ENCODE peak calls at places on chromosomes 6 and 20, in eight cellular contexts. O is GM23248; K is iPS-NIHi11; C is OCI-LY7; F is epithelial cell of esophagus; E is prostate gland; W is activated CD4-positive, alpha-beta T cell treated with anti-CD3 and anti-CD28 coated beads for 48 hours; D is fibroblast of pulmonary artery. M is an unnamed sample.

GRCh38 chr20:22578221-22579118 is 5.9 kb downstream of the FOXA2 start:
- DNase-seq in K (no peak), E (no peak), D (no peak), C (no peak), O (no peak), W (no peak), F (no peak), M (no peak)

GRCh38 chr6:157242791-157243190 is 80.5 kb downstream of the TMEM242 start:
- DNase-seq in K (no peak), C (no peak), F (no peak), O (no peak), W (no peak), E (no peak), D (no peak), M (no peak)

GRCh38 chr20:24781061-24781980 is 167.7 kb upstream of the CST7 start:
- DNase-seq in E (no peak), C (peak), O (peak), W (peak), F (peak), D (peak), K (peak), M (no peak)

GRCh38 chr6:107124934-107125348 is 9.6 kb upstream of the BEND3 start:
- DNase-seq in D (no peak), E (no peak), O (no peak), F (no peak), W (no peak), C (peak), K (no peak), M (no peak)

GRCh38 chr6:158536891-158537798 is 22.7 kb upstream of the TMEM181 start:
- DNase-seq in D (peak), O (peak), W (peak), C (no peak), F (peak), E (no peak), K (peak), M (no peak)

GRCh38 chr6:20711518-20711917 is 177.3 kb downstream of the CDKAL1 start:
- DNase-seq in E (no peak), W (no peak), D (peak), F (peak), K (no peak), C (no peak), O (peak), M (no peak)

GRCh38 chr20:1301031-1301529 is 27.9 kb downstream of the SDCBP2 start:
- DNase-seq in K (peak), F (peak), E (no peak), O (peak), W (peak), C (no peak), D (peak), M (no peak)

GRCh38 chr20:18739785-18740184 is 73.8 kb upstream of the SCP2D1 start:
- DNase-seq in O (peak), F (no peak), E (no peak), C (no peak), W (no peak), K (peak), D (peak), M (no peak)

GRCh38 chr20:13139459-13140150 is 81.5 kb upstream of the ISM1 start:
- DNase-seq in E (no peak), C (no peak), F (no peak), D (no peak), K (no peak), O (no peak), W (no peak), M (no peak)

GRCh38 chr20:33993800-33994623 is at the start of gene RALY:
- DNase-seq in D (peak), O (peak), K (peak), F (peak), C (peak), W (peak), E (peak), M (peak)

GRCh38 chr6:52815167-52816092 is 11.8 kb upstream of the GSTA1 start:
- DNase-seq in W (peak), K (peak), C (peak), E (peak), O (peak), F (peak), D (peak), M (peak)

GRCh38 chr6:159762681-159763293 is 942 bp downstream of the ACAT2 start:
- DNase-seq in D (no peak), W (peak), K (peak), F (peak), O (peak), E (peak), C (peak), M (peak)

GRCh38 chr20:35134472-35134871 is 12.7 kb downstream of the EDEM2 start:
- DNase-seq in C (no peak), E (no peak), K (no peak), W (no peak), D (peak), O (no peak), F (no peak), M (no peak)

GRCh38 chr6:40347571-40348011 is 239.6 kb downstream of the LRFN2 start:
- DNase-seq in D (no peak), W (no peak), O (no peak), K (peak), E (peak), C (no peak), F (no peak), M (no peak)

GRCh38 chr6:24520929-24521546 is 26.3 kb downstream of the ALDH5A1 start:
- DNase-seq in K (peak), D (peak), E (peak), O (peak), F (peak), W (peak), C (peak), M (peak)

GRCh38 chr20:37917436-37917835 is 14.5 kb downstream of the VSTM2L start:
- DNase-seq in E (no peak), K (no peak), F (no peak), O (no peak), W (no peak), D (no peak), C (no peak), M (no peak)

GRCh38 chr20:59164681-59165388 is 1.2 kb downstream of the ZNF831 start:
- DNase-seq in D (no peak), O (no peak), K (no peak), C (peak), W (no peak), E (no peak), F (no peak), M (no peak)

GRCh38 chr6:34560366-34561226 is 4.5 kb upstream of the SPDEF start:
- DNase-seq in O (peak), F (no peak), C (no peak), D (peak), K (no peak), E (no peak), W (no peak), M (no peak)

GRCh38 chr6:119334535-119335264 is 14.9 kb downstream of the MAN1A1 start:
- DNase-seq in C (no peak), O (no peak), E (no peak), K (no peak), D (peak), F (no peak), W (no peak), M (no peak)

GRCh38 chr20:46576774-46577395 is 26.4 kb upstream of the OCSTAMP start:
- DNase-seq in E (no peak), D (no peak), W (no peak), O (no peak), K (no peak), F (no peak), C (no peak), M (no peak)

GRCh38 chr6:125952764-125953501 is 3.6 kb upstream of the HINT3 start:
- DNase-seq in W (peak), E (no peak), K (no peak), F (peak), O (peak), D (peak), C (peak), M (no peak)

GRCh38 chr20:44784688-44785087 is 25.7 kb downstream of the RIMS4 start:
- DNase-seq in F (no peak), O (no peak), C (no peak), E (no peak), K (no peak), W (no peak), D (no peak), M (no peak)

GRCh38 chr6:64679411-64679810 is 1027.6 kb downstream of the EYS start:
- DNase-seq in D (peak), K (no peak), E (no peak), W (no peak), C (no peak), F (peak), O (no peak), M (no peak)

GRCh38 chr6:165988757-165989456 is 178.7 kb downstream of the TBXT start:
- DNase-seq in F (no peak), D (peak), C (no peak), E (no peak), O (no peak), K (peak), W (no peak), M (no peak)

GRCh38 chr20:41245086-41245707 is 72.3 kb downstream of the ZHX3 start:
- DNase-seq in K (peak), E (no peak), W (no peak), F (peak), D (peak), O (peak), C (no peak), M (no peak)

GRCh38 chr6:44203955-44204354 is 12.8 kb upstream of the MYMX start:
- DNase-seq in W (no peak), C (no peak), F (no peak), O (no peak), D (no peak), E (no peak), K (no peak), M (no peak)

GRCh38 chr20:32582659-32583580 is 2.2 kb downstream of the NOL4L start:
- DNase-seq in D (no peak), F (no peak), K (peak), C (peak), O (peak), E (no peak), W (peak), M (no peak)

GRCh38 chr6:97133071-97133470 is 149.9 kb downstream of the MMS22L start:
- DNase-seq in D (peak), K (no peak), E (no peak), O (peak), W (no peak), F (peak), C (no peak), M (no peak)

GRCh38 chr20:50540620-50541605 is 30.7 kb downstream of the PTPN1 start:
- DNase-seq in D (peak), C (no peak), W (no peak), E (no peak), O (peak), K (no peak), F (peak), M (no peak)

GRCh38 chr6:113856571-113857564 is at the start of gene MARCKS:
- DNase-seq in F (peak), D (peak), C (peak), W (peak), E (peak), O (peak), K (peak), M (peak)

GRCh38 chr6:38436726-38437465 is 202.8 kb downstream of the BTBD9 start:
- DNase-seq in W (no peak), E (no peak), F (peak), D (peak), O (peak), K (no peak), C (no peak), M (no peak)

GRCh38 chr20:967796-968742 is 34.0 kb downstream of the RSPO4 start:
- DNase-seq in E (no peak), O (peak), F (peak), W (peak), K (peak), D (peak), C (peak), M (no peak)

GRCh38 chr6:2632943-2633584 is 117.7 kb downstream of the MYLK4 start:
- DNase-seq in W (no peak), O (no peak), K (no peak), E (no peak), C (no peak), D (no peak), F (no peak), M (no peak)

GRCh38 chr6:97668716-97669115 is 385.7 kb upstream of the MMS22L start:
- DNase-seq in O (no peak), C (peak), F (no peak), W (no peak), D (no peak), K (peak), E (no peak), M (no peak)

GRCh38 chr6:170284126-170284773 is 6.6 kb downstream of the DLL1 start:
- DNase-seq in D (no peak), O (no peak), E (no peak), K (no peak), F (no peak), C (no peak), W (no peak), M (no peak)